ENCODE peak calls at places on chromosomes 6 and 20, in seven cellular contexts. M is stimulated activated CD8-positive, alpha-beta memory T cell treated with anti-CD3 and anti-CD28 coated beads, Interleukin-7, amount 100 ng/mL, for 1 hour; L is omental fat pad; W is A549; S is AG20443; Y is NCI-H146; U is retina. J is an unnamed sample.
A peak's percentile ranks its signal among the peaks of the same experiment; 100 is the strongest.

GRCh38 chr6:133705731-133706130 is 183.2 kb upstream of the TCF21 start:
- DNase-seq in M (no peak), L (no peak), W (no peak), S (no peak), Y (no peak), U (no peak), J (peak; percentile 75)

GRCh38 chr20:1491891-1492642 is 847 bp upstream of the SIRPB2 start:
- DNase-seq in M (no peak), L (no peak), W (no peak), S (no peak), Y (no peak), U (no peak), J (no peak)

GRCh38 chr6:159533568-159533967 is 159.5 kb downstream of the SOD2 start:
- DNase-seq in M (no peak), L (no peak), W (no peak), S (peak; percentile 66), Y (no peak), U (peak; percentile 31), J (peak; percentile 53)

GRCh38 chr6:51098801-51099200 is 280.1 kb downstream of the TFAP2B start:
- DNase-seq in M (no peak), L (no peak), W (no peak), S (no peak), Y (no peak), U (no peak), J (peak; percentile 21)

GRCh38 chr6:29946787-29947186 is 4.5 kb downstream of the HLA-A start:
- DNase-seq in M (no peak), L (no peak), W (no peak), S (no peak), Y (no peak), U (no peak), J (no peak)

GRCh38 chr6:105135056-105135455 is 44.8 kb downstream of the POPDC3 start:
- DNase-seq in M (no peak), L (no peak), W (peak; percentile 40), S (peak; percentile 39), Y (no peak), U (peak; percentile 20), J (no peak)

GRCh38 chr6:105077592-105078463 is 102.0 kb downstream of the POPDC3 start:
- DNase-seq in M (no peak), L (no peak), W (peak; percentile 21), S (peak; percentile 47), Y (peak; percentile 43), U (peak; percentile 52), J (no peak)

GRCh38 chr6:36979343-36979742 is 6.7 kb downstream of the MTCH1 start:
- DNase-seq in M (no peak), L (no peak), W (no peak), S (peak; percentile 86), Y (peak; percentile 18), U (no peak), J (no peak)

GRCh38 chr6:52162940-52163908 is 23.0 kb upstream of the IL17A start:
- DNase-seq in M (no peak), L (no peak), W (peak; percentile 2), S (no peak), Y (peak; percentile 6), U (no peak), J (no peak)

GRCh38 chr6:40629463-40629862 is 42.3 kb upstream of the LRFN2 start:
- DNase-seq in M (no peak), L (no peak), W (no peak), S (no peak), Y (no peak), U (no peak), J (no peak)

GRCh38 chr20:22312744-22313346 is 271.5 kb downstream of the FOXA2 start:
- DNase-seq in M (no peak), L (no peak), W (peak; percentile 56), S (peak; percentile 59), Y (peak; percentile 37), U (peak; percentile 44), J (no peak)

GRCh38 chr6:105493776-105494175 is 90.9 kb upstream of the PREP start:
- DNase-seq in M (no peak), L (no peak), W (no peak), S (no peak), Y (no peak), U (no peak), J (no peak)

GRCh38 chr6:162271922-162272321 is 455.6 kb downstream of the PRKN start:
- DNase-seq in M (no peak), L (no peak), W (no peak), S (no peak), Y (peak; percentile 33), U (no peak), J (no peak)

GRCh38 chr6:39695447-39695846 is 29.8 kb downstream of the KIF6 start:
- DNase-seq in M (no peak), L (no peak), W (no peak), S (no peak), Y (no peak), U (no peak), J (no peak)

GRCh38 chr6:162463573-162463972 is 264.0 kb downstream of the PRKN start:
- DNase-seq in M (no peak), L (no peak), W (no peak), S (no peak), Y (no peak), U (no peak), J (no peak)

GRCh38 chr20:58829531-58829941 is 21.2 kb downstream of the GNAS-AS1 start:
- DNase-seq in M (no peak), L (no peak), W (no peak), S (no peak), Y (no peak), U (no peak), J (peak; percentile 66)

GRCh38 chr20:25065625-25066338 is 7.8 kb upstream of the ACSS1 start:
- DNase-seq in M (peak; percentile 45), L (no peak), W (peak; percentile 76), S (peak; percentile 65), Y (peak; percentile 51), U (peak; percentile 84), J (no peak)

GRCh38 chr6:31293343-31293742 is 21.5 kb upstream of the HLA-C start:
- DNase-seq in M (no peak), L (no peak), W (no peak), S (peak; percentile 35), Y (no peak), U (no peak), J (no peak)

GRCh38 chr20:58907481-58908137 is 55.1 kb downstream of the GNAS start:
- DNase-seq in M (no peak), L (peak; percentile 59), W (no peak), S (peak; percentile 94), Y (peak; percentile 21), U (peak; percentile 72), J (peak; percentile 85)

GRCh38 chr20:47278907-47279348 is 77.6 kb downstream of the ZMYND8 start:
- DNase-seq in M (no peak), L (no peak), W (no peak), S (no peak), Y (no peak), U (no peak), J (peak; percentile 82)

GRCh38 chr6:11971154-11971553 is 41.0 kb upstream of the HIVEP1 start:
- DNase-seq in M (no peak), L (no peak), W (no peak), S (peak; percentile 84), Y (no peak), U (no peak), J (peak; percentile 19)

GRCh38 chr6:73854998-73855718 is 159.2 kb downstream of the CD109 start:
- DNase-seq in M (no peak), L (no peak), W (peak; percentile 1), S (peak; percentile 29), Y (peak; percentile 46), U (peak; percentile 9), J (no peak)

GRCh38 chr20:46230811-46231282 is 77.5 kb downstream of the CDH22 start:
- DNase-seq in M (no peak), L (no peak), W (no peak), S (peak; percentile 53), Y (no peak), U (no peak), J (peak; percentile 46)